ENCODE peak calls at places on chromosome 7, in five cellular contexts. E is mammary epithelial cell, C is GM06990, Z is uterus, L is RWPE2. O is an unnamed sample.
A peak's percentile ranks its signal among the peaks of the same experiment; 100 is the strongest.

GRCh38 chr7:94803821-94804220 is 103.6 kb upstream of the PPP1R9A start:
- DNase-seq in L (no peak), E (no peak), C (no peak), Z (no peak), O (no peak)

GRCh38 chr7:77242068-77242467 is 42.4 kb upstream of the FGL2 start:
- DNase-seq in L (no peak), E (no peak), C (no peak), Z (no peak), O (no peak)

GRCh38 chr7:154744226-154744860 is 258.6 kb downstream of the PAXIP1 start:
- DNase-seq in C (peak; percentile 9), E (no peak), Z (no peak), L (no peak), O (no peak)

GRCh38 chr7:15084368-15084767 is 181.8 kb upstream of the DGKB start:
- DNase-seq in Z (no peak), L (no peak), E (no peak), C (no peak), O (no peak)

GRCh38 chr7:9937944-9938631 is 1035.6 kb upstream of the PHF14 start:
- DNase-seq in C (no peak), Z (no peak), E (peak; percentile 0), L (no peak), O (no peak)

GRCh38 chr7:132348341-132348740 is 227.9 kb downstream of the PLXNA4 start:
- DNase-seq in L (no peak), E (no peak), C (no peak), Z (no peak), O (no peak)

GRCh38 chr7:44905002-44905635 is 19.8 kb upstream of the PURB start:
- DNase-seq in E (no peak), Z (no peak), L (no peak), C (no peak), O (no peak)

GRCh38 chr7:151273646-151274375 is 25.3 kb upstream of the SMARCD3 start:
- DNase-seq in L (no peak), C (no peak), E (no peak), Z (no peak), O (no peak)

GRCh38 chr7:102138676-102139075 is 148.0 kb upstream of the SH2B2 start:
- DNase-seq in C (no peak), E (no peak), Z (no peak), L (no peak), O (no peak)

GRCh38 chr7:15228891-15229290 is 326.3 kb upstream of the DGKB start:
- DNase-seq in Z (no peak), L (no peak), E (no peak), C (no peak), O (no peak)

GRCh38 chr7:151330656-151331055 is 11.0 kb upstream of the NUB1 start:
- DNase-seq in C (no peak), L (no peak), E (no peak), Z (no peak), O (no peak)

GRCh38 chr7:101650579-101651081 is 21.5 kb upstream of the MYL10 start:
- DNase-seq in E (no peak), C (no peak), Z (no peak), L (no peak), O (no peak)

GRCh38 chr7:11638026-11638774 is 193.8 kb downstream of the THSD7A start:
- DNase-seq in C (no peak), E (no peak), Z (no peak), L (no peak), O (no peak)

GRCh38 chr7:104106106-104106505 is 101.7 kb downstream of the ORC5 start:
- DNase-seq in Z (no peak), E (peak; percentile 3), L (no peak), C (no peak), O (no peak)

DNA sequence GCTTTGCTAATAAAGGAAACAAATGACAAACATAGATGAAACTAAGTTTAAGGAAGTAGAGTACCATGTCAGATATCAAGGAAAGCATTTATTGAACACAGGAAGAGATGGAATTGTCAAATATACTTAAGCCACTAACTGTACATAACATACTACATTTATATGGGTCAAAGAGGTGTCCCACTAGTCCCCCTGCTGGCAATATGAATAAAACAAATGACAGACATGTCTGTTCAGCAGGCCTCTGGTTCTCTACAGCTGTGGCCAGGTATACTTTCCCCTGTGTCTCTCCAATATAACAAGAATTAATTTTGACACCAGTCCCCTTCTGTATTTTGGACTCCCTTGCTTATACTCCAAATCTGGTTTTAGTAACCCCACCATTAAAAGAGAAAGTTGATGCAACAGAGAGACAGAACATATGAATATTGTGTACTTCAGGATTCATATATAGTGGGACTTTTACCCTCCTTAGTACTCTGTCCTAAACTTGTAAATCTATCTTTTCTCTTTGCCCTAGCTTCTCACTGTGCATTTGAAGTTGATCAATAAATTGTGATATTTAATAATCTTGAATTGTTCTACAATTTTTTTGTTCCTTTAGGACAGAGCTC is 42.9 kb downstream of the CD36 start:
- DNase-seq in C (no peak), L (no peak), Z (no peak), E (peak; percentile 21), O (no peak)
- TF ChIP-seq CTCF in C (peak; percentile 46), L (peak; percentile 76), Z (no peak), E (peak; percentile 54), O (peak; percentile 36)

DNA sequence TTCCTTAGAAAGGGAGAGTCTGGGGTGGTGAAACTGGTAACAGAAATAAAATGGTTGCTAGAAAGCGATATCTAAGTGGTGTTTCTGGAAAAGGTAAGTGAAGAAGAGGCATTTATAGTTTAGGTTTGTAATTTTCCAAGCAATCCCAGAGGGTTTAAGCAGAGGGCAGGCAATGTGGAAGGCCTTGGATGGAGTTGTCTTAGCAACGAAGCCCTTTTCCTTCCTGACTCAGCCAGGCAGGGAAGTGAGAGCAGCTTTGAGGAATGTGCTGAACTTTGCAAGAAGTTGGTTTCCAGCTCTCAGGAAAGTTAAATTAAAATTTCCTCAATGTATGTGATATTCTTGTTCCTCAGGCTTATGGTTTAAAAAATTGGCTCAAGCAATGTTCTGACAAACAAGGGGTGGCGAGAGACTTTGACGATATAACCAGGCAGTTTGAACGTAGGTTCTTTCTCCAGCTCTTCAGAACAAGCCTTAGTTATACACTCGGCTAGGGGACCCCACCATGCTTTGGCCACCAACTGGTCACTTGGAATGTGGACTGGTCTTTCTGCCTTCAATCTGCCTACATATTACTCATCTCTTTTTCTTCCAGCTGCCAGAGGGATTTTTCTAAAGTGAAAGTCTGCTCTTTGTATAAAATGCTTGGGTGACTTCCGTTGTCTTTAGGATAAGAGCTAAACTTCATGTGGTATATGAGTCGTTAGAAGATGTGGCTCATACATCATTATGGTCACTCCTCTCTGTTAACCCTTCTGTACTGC is 66.9 kb upstream of the SLC25A13 start:
- DNase-seq in L (no peak), Z (peak; percentile 39), C (no peak), E (peak; percentile 55), O (no peak)
- H3K4me3 ChIP-seq in L (no peak overlapping the region), Z (no peak overlapping the region), C (no peak overlapping the region), E (no peak overlapping the region), O (no peak overlapping the region)

GRCh38 chr7:24894670-24895221 is 85.2 kb downstream of the OSBPL3 start:
- DNase-seq in E (no peak), L (no peak), C (no peak), Z (no peak), O (no peak)
- TF ChIP-seq CTCF in E (peak; percentile 6), L (peak; percentile 48), C (peak; percentile 11), Z (no peak), O (peak; percentile 12)

GRCh38 chr7:49074538-49074937 is 150.2 kb downstream of the CDC14C start:
- DNase-seq in Z (no peak), C (no peak), E (no peak), L (no peak), O (no peak)
- H3K4me3 ChIP-seq in Z (no peak overlapping the region), C (no peak overlapping the region), E (no peak overlapping the region), L (no peak overlapping the region), O (no peak overlapping the region)